ENCODE peak calls at places on chromosomes 2 and 18, in six cellular contexts. D, V, P, H, G and C are unnamed samples.

GRCh38 chr2:128978155-128978707 is 659.6 kb upstream of the HS6ST1 start:
- DNase-seq in D (no peak), V (peak), P (peak), H (no peak), G (no peak), C (no peak)

GRCh38 chr18:40109251-40110049 is 1845.6 kb upstream of the PIK3C3 start:
- DNase-seq in D (no peak), V (no peak), P (no peak), H (no peak), G (peak), C (no peak)

GRCh38 chr2:11824901-11825592 is 78.6 kb downstream of the LPIN1 start:
- DNase-seq in D (no peak), V (no peak), P (no peak), H (no peak), G (no peak), C (no peak)

GRCh38 chr18:37391698-37392548 is 173.7 kb downstream of the CELF4 start:
- DNase-seq in D (no peak), V (no peak), P (no peak), H (no peak), G (no peak), C (no peak)

GRCh38 chr2:175366814-175367213 is 185.3 kb upstream of the ATP5MC3 start:
- DNase-seq in D (peak), V (peak), P (no peak), H (peak), G (peak), C (peak)

GRCh38 chr2:238325694-238326093 is 5.4 kb downstream of the TRAF3IP1 start:
- DNase-seq in D (no peak), V (no peak), P (no peak), H (no peak), G (no peak), C (no peak)

GRCh38 chr2:20444113-20444992 is 2.5 kb upstream of the RHOB start:
- DNase-seq in D (no peak), V (peak), P (no peak), H (no peak), G (no peak), C (no peak)

GRCh38 chr2:187057466-187057865 is 208.5 kb upstream of the ZSWIM2 start:
- DNase-seq in D (no peak), V (no peak), P (no peak), H (no peak), G (no peak), C (peak)

GRCh38 chr2:160132761-160133160 is 67.3 kb downstream of the ITGB6 start:
- DNase-seq in D (no peak), V (no peak), P (no peak), H (no peak), G (no peak), C (no peak)

GRCh38 chr2:136246086-136246669 is 128.2 kb upstream of the CXCR4 start:
- DNase-seq in D (peak), V (peak), P (peak), H (peak), G (no peak), C (no peak)

GRCh38 chr18:54209471-54210180 is 14.8 kb downstream of the MBD2 start:
- DNase-seq in D (no peak), V (no peak), P (no peak), H (peak), G (no peak), C (no peak)

GRCh38 chr2:215434447-215435260 is 1.2 kb downstream of the FN1 start:
- DNase-seq in D (no peak), V (peak), P (no peak), H (peak), G (no peak), C (no peak)

GRCh38 chr2:225738735-225739134 is 339.2 kb downstream of the NYAP2 start:
- DNase-seq in D (no peak), V (no peak), P (no peak), H (no peak), G (no peak), C (no peak)

GRCh38 chr2:215171151-215171550 is 32.7 kb upstream of the ABCA12 start:
- DNase-seq in D (peak), V (no peak), P (no peak), H (no peak), G (no peak), C (no peak)

GRCh38 chr2:66469219-66469902 is 34.4 kb downstream of the MEIS1 start:
- DNase-seq in D (no peak), V (peak), P (no peak), H (no peak), G (no peak), C (no peak)

GRCh38 chr2:9781252-9781651 is 62.0 kb upstream of the TAF1B start:
- DNase-seq in D (peak), V (no peak), P (no peak), H (no peak), G (no peak), C (no peak)

GRCh38 chr2:226798422-226799210 is 1.0 kb downstream of the IRS1 start:
- DNase-seq in D (peak), V (peak), P (no peak), H (peak), G (no peak), C (no peak)

GRCh38 chr2:140117371-140117770 is 1337.2 kb upstream of the NXPH2 start:
- DNase-seq in D (no peak), V (no peak), P (no peak), H (no peak), G (no peak), C (no peak)

GRCh38 chr2:176002684-176003225 is 688 bp upstream of the LNPK start:
- DNase-seq in D (peak), V (peak), P (no peak), H (peak), G (peak), C (peak)

GRCh38 chr2:233973786-233974185 is 56.6 kb downstream of the TRPM8 start:
- DNase-seq in D (peak), V (peak), P (peak), H (no peak), G (no peak), C (no peak)

GRCh38 chr2:20012282-20013060 is at the start of gene MATN3:
- DNase-seq in D (peak), V (peak), P (no peak), H (peak), G (peak), C (peak)

GRCh38 chr2:102484310-102485061 is 11.5 kb downstream of the SLC9A4 start:
- DNase-seq in D (no peak), V (no peak), P (no peak), H (no peak), G (no peak), C (no peak)

GRCh38 chr2:108580079-108580478 is 45.8 kb downstream of the LIMS1 start:
- DNase-seq in D (no peak), V (no peak), P (no peak), H (no peak), G (no peak), C (no peak)

GRCh38 chr18:11050966-11051365 is 98.4 kb downstream of the PIEZO2 start:
- DNase-seq in D (no peak), V (no peak), P (no peak), H (no peak), G (no peak), C (no peak)

GRCh38 chr2:6073260-6074141 is 381.3 kb downstream of the SOX11 start:
- DNase-seq in D (peak), V (no peak), P (no peak), H (peak), G (no peak), C (no peak)

GRCh38 chr18:35331367-35332087 is 12.7 kb downstream of the ZNF24 start:
- DNase-seq in D (no peak), V (peak), P (no peak), H (no peak), G (no peak), C (no peak)

GRCh38 chr2:234960091-234961088 is 8.6 kb downstream of the SH3BP4 start:
- DNase-seq in D (peak), V (peak), P (no peak), H (no peak), G (no peak), C (no peak)

GRCh38 chr2:152609174-152609573 is 108.1 kb downstream of the PRPF40A start:
- DNase-seq in D (no peak), V (no peak), P (no peak), H (peak), G (no peak), C (no peak)

GRCh38 chr2:128475427-128476211 is 157.0 kb upstream of the HS6ST1 start:
- DNase-seq in D (no peak), V (no peak), P (no peak), H (no peak), G (no peak), C (no peak)

GRCh38 chr2:196219686-196220085 is 48.3 kb upstream of the STK17B start:
- DNase-seq in D (no peak), V (no peak), P (no peak), H (no peak), G (no peak), C (no peak)

GRCh38 chr2:15814946-15815345 is 125.4 kb upstream of the MYCN start:
- DNase-seq in D (no peak), V (no peak), P (no peak), H (no peak), G (no peak), C (no peak)

GRCh38 chr2:132037527-132038178 is 124.1 kb downstream of the ANKRD30BL start:
- DNase-seq in D (no peak), V (peak), P (no peak), H (no peak), G (peak), C (peak)

GRCh38 chr2:50922506-50922905 is 109.4 kb downstream of the NRXN1 start:
- DNase-seq in D (no peak), V (no peak), P (no peak), H (no peak), G (no peak), C (no peak)